ENCODE peak calls at places on chromosomes 7 and 10, in nine cellular contexts. V, N, K, Z, M, A, I, P and X are unnamed samples.

GRCh38 chr10:43083764-43084163 is 6.9 kb downstream of the RET start:
- DNase-seq in V (no peak), N (no peak), K (no peak), Z (no peak), M (no peak), A (no peak), I (no peak), P (no peak), X (no peak)

GRCh38 chr7:17233643-17234397 is 64.6 kb upstream of the AHR start:
- DNase-seq in V (no peak), N (peak; percentile 5), K (no peak), Z (no peak), M (peak; percentile 44), A (peak; percentile 10), I (no peak), P (no peak), X (no peak)

GRCh38 chr10:26481914-26482550 is 43.9 kb downstream of the APBB1IP start:
- DNase-seq in V (no peak), N (peak; percentile 54), K (no peak), Z (no peak), M (no peak), A (no peak), I (no peak), P (no peak), X (no peak)

GRCh38 chr7:82382276-82382675 is 61.3 kb downstream of the CACNA2D1 start:
- DNase-seq in V (no peak), N (no peak), K (no peak), Z (no peak), M (no peak), A (no peak), I (no peak), P (no peak), X (no peak)

GRCh38 chr7:142445019-142445686 is 187.3 kb upstream of the PRSS58 start:
- DNase-seq in V (no peak), N (no peak), K (no peak), Z (peak; percentile 12), M (no peak), A (no peak), I (no peak), P (no peak), X (no peak)

GRCh38 chr7:140672382-140673062 is at the start of gene ADCK2:
- DNase-seq in V (peak; percentile 62), N (peak; percentile 64), K (peak; percentile 22), Z (no peak), M (no peak), A (no peak), I (peak; percentile 58), P (no peak), X (peak; percentile 40)

GRCh38 chr10:22340362-22341189 is 4.7 kb upstream of the SPAG6 start:
- DNase-seq in V (peak; percentile 69), N (peak; percentile 75), K (no peak), Z (peak; percentile 76), M (peak; percentile 88), A (peak; percentile 31), I (peak; percentile 71), P (no peak), X (peak; percentile 72)

GRCh38 chr7:55273186-55273980 is 91.8 kb upstream of the LANCL2 start:
- DNase-seq in V (no peak), N (no peak), K (no peak), Z (no peak), M (no peak), A (no peak), I (no peak), P (no peak), X (no peak)

GRCh38 chr10:100562806-100563293 is 27.1 kb downstream of the HIF1AN start:
- DNase-seq in V (peak; percentile 64), N (peak; percentile 5), K (no peak), Z (no peak), M (peak; percentile 22), A (peak; percentile 57), I (peak; percentile 15), P (no peak), X (no peak)

GRCh38 chr7:122423591-122423990 is 119.0 kb upstream of the FEZF1 start:
- DNase-seq in V (no peak), N (no peak), K (no peak), Z (no peak), M (no peak), A (no peak), I (no peak), P (no peak), X (no peak)

GRCh38 chr7:70392870-70393269 is 739.1 kb upstream of the GALNT17 start:
- DNase-seq in V (no peak), N (no peak), K (no peak), Z (no peak), M (no peak), A (no peak), I (no peak), P (no peak), X (no peak)

GRCh38 chr10:127996586-127996985 is 89.7 kb downstream of the PTPRE start:
- DNase-seq in V (no peak), N (no peak), K (peak; percentile 7), Z (no peak), M (no peak), A (peak; percentile 42), I (peak; percentile 39), P (no peak), X (no peak)

GRCh38 chr7:100483728-100484635 is at the start of gene NYAP1:
- DNase-seq in V (no peak), N (peak; percentile 48), K (no peak), Z (no peak), M (peak; percentile 38), A (no peak), I (peak; percentile 79), P (no peak), X (peak; percentile 47)

GRCh38 chr7:100604078-100604975 is 2.2 kb downstream of the PCOLCE start:
- DNase-seq in V (no peak), N (peak; percentile 58), K (peak; percentile 38), Z (no peak), M (peak; percentile 84), A (peak; percentile 77), I (peak; percentile 85), P (peak; percentile 50), X (peak; percentile 86)

GRCh38 chr7:32415519-32415918 is 74.7 kb downstream of the LSM5 start:
- DNase-seq in V (no peak), N (no peak), K (no peak), Z (no peak), M (no peak), A (no peak), I (no peak), P (no peak), X (no peak)

GRCh38 chr7:106056513-106057203 is 55.5 kb downstream of the SYPL1 start:
- DNase-seq in V (peak; percentile 76), N (peak; percentile 73), K (peak; percentile 62), Z (peak; percentile 57), M (peak; percentile 69), A (peak; percentile 76), I (peak; percentile 73), P (no peak), X (peak; percentile 65)

GRCh38 chr10:15719062-15719898 is 442 bp downstream of the ITGA8 start:
- DNase-seq in V (no peak), N (no peak), K (no peak), Z (no peak), M (peak; percentile 37), A (no peak), I (no peak), P (no peak), X (no peak)
- H3K4me3 ChIP-seq in V (peak overlapping the region; percentile 48), N (peak overlapping the region; percentile 0), K (peak overlapping the region; percentile 53), Z (no peak overlapping the region), M (peak overlapping the region; percentile 55), A (peak overlapping the region; percentile 7), I (peak overlapping the region; percentile 36), P (peak overlapping the region; percentile 36), X (peak overlapping the region; percentile 31)

DNA sequence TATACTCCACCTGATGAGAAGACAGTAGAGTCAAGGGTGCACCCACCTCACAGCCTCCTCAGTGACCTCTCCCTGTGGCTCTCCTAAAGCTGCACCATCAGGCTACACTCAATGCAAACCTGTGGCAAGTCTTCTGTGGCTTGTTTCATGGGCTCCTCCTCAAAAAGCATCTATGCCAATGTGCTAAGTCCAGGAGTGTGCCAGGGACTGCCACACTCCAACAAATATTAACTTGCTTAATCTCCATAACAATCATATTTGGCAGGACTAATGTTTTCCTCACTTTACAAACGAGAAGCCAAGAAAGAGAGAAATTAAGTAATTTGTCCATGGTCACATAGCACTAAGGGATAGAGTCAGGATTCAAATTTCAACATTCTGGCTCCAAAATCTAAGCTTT is 11.9 kb downstream of the NRAP start:
- DNase-seq in V (no peak), N (no peak), K (no peak), Z (no peak), M (no peak), A (no peak), I (no peak), P (no peak), X (no peak)
- H3K4me3 ChIP-seq in V (no peak overlapping the region), N (no peak overlapping the region), K (no peak overlapping the region), Z (no peak overlapping the region), M (no peak overlapping the region), A (no peak overlapping the region), I (no peak overlapping the region), P (no peak overlapping the region), X (no peak overlapping the region)

DNA sequence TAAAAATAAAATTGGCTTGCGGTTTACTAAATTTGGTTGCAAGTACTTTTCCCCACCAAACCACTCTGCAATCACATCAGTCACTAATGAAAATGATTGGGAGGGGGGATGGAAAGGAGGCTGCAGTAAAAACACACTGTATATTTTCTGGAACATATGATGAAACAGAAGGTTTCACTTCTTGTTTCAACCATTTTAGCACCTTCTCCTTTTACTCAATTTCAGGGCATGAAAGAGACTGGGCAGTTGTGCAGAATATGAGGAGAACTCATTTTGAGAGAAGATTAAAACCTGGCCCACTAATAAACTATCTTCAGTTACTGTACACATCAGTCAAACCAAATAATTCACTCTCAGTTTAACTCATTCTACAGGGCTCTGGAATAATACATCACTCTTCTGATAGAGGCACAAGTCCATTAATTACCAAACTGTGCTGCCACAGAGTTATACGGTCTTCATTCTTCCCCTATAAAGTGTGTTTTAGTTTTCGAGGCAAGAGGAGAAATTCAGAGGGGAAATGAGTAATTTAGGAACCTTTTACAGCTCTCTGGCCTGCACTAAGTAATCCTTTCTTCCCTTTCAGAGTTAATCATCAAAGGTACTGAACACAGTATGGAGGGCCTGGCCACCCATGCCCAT is 25.5 kb downstream of the JAZF1 start:
- DNase-seq in V (no peak), N (no peak), K (no peak), Z (no peak), M (no peak), A (no peak), I (no peak), P (no peak), X (no peak)
- H3K4me3 ChIP-seq in V (no peak overlapping the region), N (no peak overlapping the region), K (no peak overlapping the region), Z (no peak overlapping the region), M (no peak overlapping the region), A (no peak overlapping the region), I (no peak overlapping the region), P (no peak overlapping the region), X (no peak overlapping the region)

DNA sequence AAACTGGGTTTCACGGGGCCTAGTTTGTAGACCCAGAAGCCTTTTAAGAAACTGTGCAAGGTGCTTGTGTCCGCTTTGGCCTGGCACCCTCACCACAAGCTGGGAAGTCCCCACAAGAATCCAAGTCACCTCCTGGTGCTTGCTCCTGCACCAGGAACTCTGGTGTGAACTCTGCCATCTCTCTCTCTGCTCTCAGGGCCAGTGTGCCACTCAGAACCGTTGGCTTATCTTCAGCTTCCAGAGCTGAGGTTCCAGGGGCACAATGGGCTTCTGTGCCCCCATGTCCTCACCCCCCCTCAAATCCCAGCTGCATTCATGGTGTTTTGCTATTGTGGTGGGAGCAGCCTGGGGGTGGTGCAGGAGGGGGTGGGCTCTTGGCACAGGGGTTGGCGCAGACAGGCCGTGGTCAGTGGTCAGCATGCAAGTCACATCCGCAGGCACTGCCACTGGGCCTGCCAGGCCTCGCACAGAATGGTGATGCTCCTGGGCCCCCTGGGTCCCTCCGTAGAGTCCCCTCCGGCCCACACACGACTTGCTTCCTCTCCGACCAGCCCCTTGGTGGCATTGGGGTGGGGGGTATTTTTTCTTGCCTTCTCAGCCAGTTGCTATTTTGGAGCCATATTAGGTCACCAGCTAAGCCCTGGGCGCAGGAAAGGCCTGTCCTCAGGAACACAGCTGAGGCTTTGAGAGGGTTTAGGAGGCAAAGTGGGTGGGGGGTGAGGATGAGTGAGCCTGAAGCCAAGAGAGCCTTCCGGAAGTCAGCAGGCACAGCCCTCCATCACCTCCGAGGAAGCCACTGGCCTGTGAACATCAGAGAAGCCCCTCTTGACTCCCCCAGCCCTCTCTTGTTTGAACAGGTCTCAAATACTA is 3.0 kb downstream of the ZCCHC24 start:
- DNase-seq in V (peak; percentile 91), N (no peak), K (no peak), Z (no peak), M (no peak), A (no peak), I (no peak), P (no peak), X (no peak)
- H3K4me3 ChIP-seq in V (peak overlapping the region; percentile 79), N (no peak overlapping the region), K (peak overlapping the region; percentile 71), Z (no peak overlapping the region), M (peak overlapping the region; percentile 74), A (no peak overlapping the region), I (peak overlapping the region; percentile 57), P (peak overlapping the region; percentile 70), X (peak overlapping the region; percentile 99)